ENCODE peak calls at places on chromosomes 4 and X, in four cellular contexts. K, G, A and L are unnamed samples.

GRCh38 chr4:7649741-7650531 is 215.2 kb upstream of the PSAPL1 start:
- DNase-seq in A (no peak), K (peak; percentile 10), G (peak; percentile 53), L (peak; percentile 78)

GRCh38 chr4:2286904-2287593 is 25.1 kb upstream of the MXD4 start:
- DNase-seq in K (no peak), A (no peak), G (no peak), L (no peak)

GRCh38 chrX:40524423-40524822 is 56.3 kb upstream of the ATP6AP2 start:
- DNase-seq in K (no peak), A (no peak), G (no peak), L (no peak)

GRCh38 chrX:153539171-153539978 is 21.9 kb downstream of the ATP2B3 start:
- DNase-seq in K (peak; percentile 33), A (peak; percentile 83), G (peak; percentile 31), L (peak; percentile 41)

GRCh38 chrX:55279832-55280231 is 15.1 kb upstream of the PAGE3 start:
- DNase-seq in K (no peak), G (no peak), A (no peak), L (no peak)

GRCh38 chr4:38948551-38948950 is 80.9 kb downstream of the FAM114A1 start:
- DNase-seq in G (no peak), A (no peak), K (no peak), L (no peak)

GRCh38 chr4:1674682-1675081 is 9.4 kb downstream of the FAM53A start:
- DNase-seq in A (no peak), K (no peak), G (no peak), L (no peak)

GRCh38 chrX:40131644-40132376 is 34.1 kb upstream of the BCOR start:
- DNase-seq in A (no peak), K (no peak), G (no peak), L (no peak)

GRCh38 chrX:18701621-18702361 is 5.7 kb upstream of the PPEF1 start:
- DNase-seq in G (no peak), K (no peak), A (peak; percentile 66), L (no peak)

GRCh38 chr4:186192068-186192751 is 843 bp downstream of the CYP4V2 start:
- DNase-seq in G (peak; percentile 12), K (peak; percentile 13), A (peak; percentile 29), L (no peak)

GRCh38 chr4:65719635-65720034 is 49.3 kb upstream of the EPHA5 start:
- DNase-seq in A (no peak), K (no peak), G (no peak), L (no peak)

GRCh38 chr4:7777017-7777710 is 162.5 kb downstream of the AFAP1 start:
- DNase-seq in G (no peak), K (no peak), A (no peak), L (no peak)

GRCh38 chr4:108355523-108356208 is 186.9 kb upstream of the LEF1 start:
- DNase-seq in G (peak; percentile 71), A (no peak), K (no peak), L (no peak)

GRCh38 chrX:2500091-2500680 is 590 bp downstream of the DHRSX start:
- DNase-seq in A (peak; percentile 16), G (no peak), K (no peak), L (peak; percentile 44)

GRCh38 chrX:54615109-54615508 is 85.1 kb downstream of the GNL3L start:
- DNase-seq in K (no peak), G (no peak), A (no peak), L (no peak)

GRCh38 chr4:84583871-84584373 is 995 bp downstream of the CDS1 start:
- DNase-seq in A (peak; percentile 62), K (no peak), G (no peak), L (no peak)

GRCh38 chrX:46547857-46548256 is 2.6 kb upstream of the ZNF674 start:
- DNase-seq in A (no peak), K (no peak), G (no peak), L (no peak)

GRCh38 chrX:41827886-41828285 is 95.5 kb downstream of the CASK start:
- DNase-seq in A (no peak), G (no peak), K (no peak), L (no peak)

GRCh38 chr4:186770446-186771175 is 47.0 kb upstream of the FAT1 start:
- DNase-seq in G (no peak), A (no peak), K (no peak), L (no peak)